ENCODE peak calls at places on chromosomes 16 and 17, in ten cellular contexts. P is esophagus squamous epithelium; W is sigmoid colon; O is endothelial cell of umbilical vein; Y is CD8-positive, alpha-beta memory T cell; E is spleen; X is A549; B is uterus; V is cardiac muscle cell; D is mucosa of descending colon. K is an unnamed sample.

GRCh38 chr16:9068886-9069285 is 22.6 kb upstream of the HAPSTR1 start:
- DNase-seq in Y (no peak), E (no peak), X (no peak), V (no peak), P (no peak), W (no peak), B (no peak), O (no peak), D (no peak), K (no peak)

GRCh38 chr16:72428611-72429376 is 256.8 kb upstream of the PMFBP1 start:
- DNase-seq in E (no peak), O (no peak), V (no peak), D (no peak), W (no peak), Y (no peak), B (no peak), X (no peak), P (no peak), K (no peak)

GRCh38 chr17:42563543-42563942 is 1.6 kb downstream of the COASY start:
- DNase-seq in V (no peak), E (no peak), D (no peak), Y (no peak), X (no peak), O (no peak), P (no peak), W (no peak), B (no peak), K (no peak)

GRCh38 chr17:4195306-4195705 is 52.3 kb downstream of the CYB5D2 start:
- DNase-seq in W (no peak), O (no peak), X (no peak), E (no peak), B (no peak), P (no peak), Y (no peak), V (peak; percentile 51), D (no peak), K (no peak)

GRCh38 chr17:1979182-1979980 is 45.8 kb downstream of the RTN4RL1 start:
- DNase-seq in B (no peak), V (no peak), P (no peak), X (no peak), Y (no peak), O (no peak), D (no peak), E (no peak), W (no peak), K (no peak)

GRCh38 chr16:13165024-13165423 is 263.6 kb downstream of the SHISA9 start:
- DNase-seq in X (no peak), D (no peak), V (no peak), W (no peak), E (no peak), B (no peak), O (no peak), P (no peak), Y (no peak), K (no peak)

GRCh38 chr17:64340557-64340956 is 50.1 kb downstream of the PECAM1 start:
- DNase-seq in W (no peak), D (no peak), X (no peak), B (no peak), Y (no peak), V (no peak), E (no peak), P (no peak), O (no peak), K (no peak)

GRCh38 chr16:54430491-54431030 is 144.0 kb upstream of the IRX3 start:
- DNase-seq in D (no peak), V (peak; percentile 59), W (no peak), X (no peak), P (no peak), E (no peak), O (no peak), B (no peak), Y (no peak), K (no peak)

GRCh38 chr16:76541062-76541461 is 263.9 kb downstream of the CNTNAP4 start:
- DNase-seq in W (no peak), P (no peak), B (no peak), E (no peak), D (no peak), X (no peak), Y (no peak), V (no peak), O (no peak), K (no peak)

GRCh38 chr17:18280766-18281165 is 20.3 kb downstream of the MIEF2 start:
- DNase-seq in W (no peak), D (no peak), Y (no peak), V (peak; percentile 14), X (no peak), B (no peak), O (no peak), P (no peak), E (no peak), K (no peak)

GRCh38 chr16:75770051-75770450 is 43.8 kb upstream of the CPHXL start:
- DNase-seq in B (no peak), Y (no peak), P (no peak), V (no peak), O (no peak), X (no peak), D (no peak), E (no peak), W (no peak), K (no peak)

GRCh38 chr17:17542906-17543635 is 46.9 kb upstream of the RASD1 start:
- DNase-seq in W (no peak), Y (no peak), E (no peak), P (no peak), X (no peak), V (no peak), O (no peak), D (no peak), B (no peak), K (no peak)

GRCh38 chr17:2181206-2181983 is 122.2 kb downstream of the SMG6 start:
- DNase-seq in W (peak; percentile 94), E (no peak), O (peak; percentile 90), X (no peak), B (peak; percentile 87), D (peak; percentile 53), V (peak; percentile 96), Y (no peak), P (no peak), K (no peak)

GRCh38 chr17:44901323-44901965 is 2.2 kb upstream of the EFTUD2 start:
- DNase-seq in W (no peak), E (no peak), D (no peak), P (no peak), Y (no peak), O (peak; percentile 88), X (peak; percentile 62), B (no peak), V (peak; percentile 58), K (no peak)

GRCh38 chr17:13228225-13228624 is 210.4 kb upstream of the ELAC2 start:
- DNase-seq in P (no peak), W (no peak), V (no peak), D (peak; percentile 16), E (no peak), Y (no peak), X (no peak), B (no peak), O (no peak), K (no peak)

GRCh38 chr17:45019177-45019711 is 32.2 kb downstream of the DCAKD start:
- DNase-seq in E (peak; percentile 78), V (peak; percentile 60), D (peak; percentile 50), B (peak; percentile 60), Y (peak; percentile 9), W (peak; percentile 73), X (peak; percentile 45), P (no peak), O (peak; percentile 26), K (peak; percentile 62)

GRCh38 chr16:86011532-86011931 is 112.6 kb downstream of the IRF8 start:
- DNase-seq in W (peak; percentile 17), V (no peak), D (no peak), O (no peak), X (no peak), P (no peak), Y (no peak), E (no peak), B (no peak), K (no peak)

GRCh38 chr16:79712273-79712672 is 111.7 kb upstream of the MAF start:
- DNase-seq in W (no peak), O (no peak), B (no peak), X (no peak), P (no peak), E (no peak), D (peak; percentile 48), V (no peak), Y (no peak), K (no peak)

GRCh38 chr16:66541388-66542360 is 8.2 kb downstream of the TK2 start:
- DNase-seq in D (no peak), X (no peak), B (no peak), Y (no peak), P (no peak), E (no peak), V (no peak), O (no peak), W (no peak), K (no peak)

GRCh38 chr16:65540913-65541312 is 419.1 kb upstream of the CDH11 start:
- DNase-seq in P (no peak), B (no peak), D (no peak), O (no peak), V (no peak), W (no peak), X (no peak), Y (no peak), E (no peak), K (no peak)
- H3K4me1 ChIP-seq in P (no peaks in the 10 kb centered on the region), B (no peaks in the 10 kb centered on the region), D (no peaks in the 10 kb centered on the region), O (no peaks in the 10 kb centered on the region), V (peaks cover under 1% of the 10 kb centered on the region), W (no peaks in the 10 kb centered on the region), X (no peaks in the 10 kb centered on the region), Y (no peaks in the 10 kb centered on the region), E (no peaks in the 10 kb centered on the region), K (no peaks in the 10 kb centered on the region)

DNA sequence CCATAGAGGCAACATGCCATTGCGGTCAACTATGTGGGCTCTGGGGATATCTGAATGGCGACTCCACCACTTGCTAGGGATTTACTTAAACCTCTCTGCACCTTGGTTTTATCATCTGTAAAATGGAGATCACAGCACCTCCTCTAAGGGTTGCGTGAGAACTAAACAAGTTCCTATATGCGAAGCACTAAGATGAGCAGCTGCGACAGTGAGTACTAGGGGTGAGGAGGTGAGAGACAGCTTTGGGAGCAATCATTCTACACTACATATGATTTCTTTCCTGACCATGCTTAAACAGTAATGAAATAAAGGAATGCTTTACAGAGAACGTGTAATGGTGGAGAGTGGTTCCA is 61.4 kb downstream of the CREBBP start:
- DNase-seq in B (no peak), P (no peak), X (no peak), V (no peak), Y (no peak), O (no peak), E (no peak), W (no peak), D (no peak), K (no peak)
- H3K4me1 ChIP-seq in B (peaks cover 19% of the 10 kb centered on the region), P (peaks cover 50% of the 10 kb centered on the region), X (peaks cover 31% of the 10 kb centered on the region), V (peaks cover 33% of the 10 kb centered on the region), Y (peaks cover 91% of the 10 kb centered on the region), O (peaks cover 25% of the 10 kb centered on the region), E (peaks cover 56% of the 10 kb centered on the region), W (peaks cover 80% of the 10 kb centered on the region), D (peaks cover 33% of the 10 kb centered on the region), K (peaks cover 50% of the 10 kb centered on the region)

GRCh38 chr17:40310882-40311391 is 2.0 kb downstream of the RARA start:
- DNase-seq in E (no peak), B (no peak), Y (no peak), O (no peak), D (no peak), V (no peak), W (peak; percentile 56), P (no peak), X (no peak), K (no peak)
- H3K4me1 ChIP-seq in E (peaks cover 65% of the 10 kb centered on the region), B (peaks cover 6% of the 10 kb centered on the region), Y (peaks cover 76% of the 10 kb centered on the region), O (peaks cover 57% of the 10 kb centered on the region), D (peaks cover 63% of the 10 kb centered on the region), V (peaks cover 87% of the 10 kb centered on the region), W (peaks cover 94% of the 10 kb centered on the region), P (peaks cover 98% of the 10 kb centered on the region), X (peaks cover 95% of the 10 kb centered on the region), K (peaks cover 45% of the 10 kb centered on the region)

GRCh38 chr17:78771758-78772382 is 10.2 kb downstream of the CYTH1 start:
- DNase-seq in Y (no peak), V (no peak), X (no peak), P (no peak), B (no peak), O (peak; percentile 65), D (no peak), W (peak; percentile 7), E (no peak), K (no peak)
- H3K4me1 ChIP-seq in Y (peaks cover 88% of the 10 kb centered on the region), V (peaks cover 8% of the 10 kb centered on the region), X (peaks cover 11% of the 10 kb centered on the region), P (peaks cover 52% of the 10 kb centered on the region), B (no peaks in the 10 kb centered on the region), O (peaks cover 23% of the 10 kb centered on the region), D (no peaks in the 10 kb centered on the region), W (no peaks in the 10 kb centered on the region), E (peaks cover 71% of the 10 kb centered on the region), K (peaks cover 84% of the 10 kb centered on the region)